ENCODE peak calls at places on chromosomes 5 and 9, in five cellular contexts. M is AG09309; K is T-helper 22 cell; X is stimulated activated CD4-positive, alpha-beta T cell treated with anti-CD3 and anti-CD28 coated beads, TNF-alpha, amount 100 ng/mL, for 4 hours; J is T1000. R is an unnamed sample.

GRCh38 chr9:38087934-38088925 is 19.2 kb upstream of the SHB start:
- DNase-seq in J (peak), K (peak), M (no peak), X (peak), R (peak)

GRCh38 chr5:135033026-135033861 is 784 bp downstream of the PITX1 start:
- DNase-seq in X (no peak), J (no peak), M (no peak), K (no peak), R (peak)

GRCh38 chr9:130196643-130197042 is 24.4 kb downstream of the NCS1 start:
- DNase-seq in K (no peak), J (no peak), X (no peak), M (no peak), R (no peak)

GRCh38 chr9:37025381-37026084 is 8.5 kb downstream of the PAX5 start:
- DNase-seq in J (no peak), K (no peak), X (no peak), M (no peak), R (no peak)

GRCh38 chr5:113024298-113024697 is 47.7 kb downstream of the DCP2 start:
- DNase-seq in K (no peak), J (no peak), X (no peak), M (no peak), R (no peak)

GRCh38 chr5:169914766-169915165 is 65.5 kb downstream of the INSYN2B start:
- DNase-seq in X (no peak), J (no peak), M (no peak), K (no peak), R (peak)

GRCh38 chr5:115773010-115773580 is 43.4 kb downstream of the CDO1 start:
- DNase-seq in J (no peak), X (no peak), K (no peak), M (no peak), R (no peak)

GRCh38 chr5:28402590-28403301 is 1364.4 kb upstream of the CDH9 start:
- DNase-seq in X (no peak), K (no peak), J (no peak), M (no peak), R (peak)

GRCh38 chr5:77423022-77423750 is 68.9 kb downstream of the WDR41 start:
- DNase-seq in M (peak), K (no peak), X (no peak), J (no peak), R (no peak)

GRCh38 chr5:16536246-16536645 is 70.6 kb upstream of the ZNF622 start:
- DNase-seq in X (no peak), M (no peak), J (no peak), K (no peak), R (no peak)

GRCh38 chr5:2215059-2215458 is 332.3 kb upstream of the IRX4 start:
- DNase-seq in X (no peak), J (no peak), M (no peak), K (no peak), R (no peak)

GRCh38 chr5:149391524-149391923 is 12.4 kb upstream of the IL17B start:
- DNase-seq in K (no peak), J (no peak), X (no peak), M (no peak), R (peak)

GRCh38 chr9:35484406-35484805 is 5.5 kb upstream of the RUSC2 start:
- DNase-seq in X (no peak), K (no peak), M (no peak), J (no peak), R (no peak)

GRCh38 chr5:140342287-140342686 is 4.1 kb downstream of the HBEGF start:
- DNase-seq in M (no peak), K (no peak), X (no peak), J (no peak), R (peak)

GRCh38 chr9:132742821-132743311 is 72.6 kb downstream of the GTF3C4 start:
- DNase-seq in J (no peak), K (no peak), X (no peak), M (no peak), R (no peak)

GRCh38 chr5:160159991-160160826 is 41.0 kb upstream of the PWWP2A start:
- DNase-seq in K (no peak), X (no peak), M (no peak), J (no peak), R (no peak)

GRCh38 chr5:15103130-15103529 is 231.6 kb upstream of the ANKH start:
- DNase-seq in X (no peak), K (no peak), M (no peak), J (no peak), R (peak)

GRCh38 chr5:87120518-87121314 is 147.0 kb upstream of the RASA1 start:
- DNase-seq in M (peak), X (no peak), K (no peak), J (no peak), R (peak)

GRCh38 chr5:556909-557441 is 32.7 kb upstream of the SLC9A3 start:
- DNase-seq in M (no peak), J (no peak), K (no peak), X (no peak), R (no peak)

GRCh38 chr5:106367281-106367680 is 1303.5 kb downstream of the EFNA5 start:
- DNase-seq in K (no peak), X (no peak), J (no peak), M (no peak), R (no peak)

GRCh38 chr5:176632777-176633176 is 2.3 kb downstream of the EIF4E1B start:
- DNase-seq in K (no peak), J (no peak), X (no peak), M (no peak), R (no peak)

GRCh38 chr5:2320611-2321010 is 430.9 kb downstream of the IRX2 start:
- DNase-seq in J (no peak), K (no peak), X (no peak), M (no peak), R (no peak)

GRCh38 chr9:93309889-93310425 is 126.0 kb downstream of the WNK2 start:
- DNase-seq in J (no peak), K (no peak), X (no peak), M (no peak), R (no peak)

GRCh38 chr5:16557477-16557876 is 59.3 kb downstream of the RETREG1 start:
- DNase-seq in X (no peak), K (no peak), J (no peak), M (no peak), R (no peak)

GRCh38 chr5:124402144-124402581 is 344.3 kb downstream of the ZNF608 start:
- DNase-seq in X (no peak), M (peak), K (no peak), J (no peak), R (no peak)

GRCh38 chr5:6750951-6751685 is 37.9 kb downstream of the TENT4A start:
- DNase-seq in M (no peak), X (no peak), J (no peak), K (no peak), R (no peak)

R was measured in cardiac muscle cell.